ENCODE peak calls at places on chromosomes 5 and 9, in seven cellular contexts. R, U, N, W, X, F and D are unnamed samples.

GRCh38 chr5:112228672-112229071 is 190.4 kb downstream of the EPB41L4A start:
- DNase-seq in R (peak; percentile 65), U (peak; percentile 92), N (peak; percentile 78), W (no peak), X (peak; percentile 37), F (peak; percentile 60), D (peak; percentile 74)

GRCh38 chr5:93575466-93575865 is 5.6 kb downstream of the NR2F1-AS1 start:
- DNase-seq in R (no peak), U (no peak), N (no peak), W (no peak), X (no peak), F (no peak), D (no peak)

GRCh38 chr5:100502684-100503083 is 32.5 kb upstream of the FAM174A start:
- DNase-seq in R (no peak), U (no peak), N (no peak), W (no peak), X (no peak), F (no peak), D (no peak)

GRCh38 chr5:89929173-89929572 is 480.4 kb downstream of the CETN3 start:
- DNase-seq in R (no peak), U (no peak), N (no peak), W (no peak), X (no peak), F (no peak), D (no peak)

GRCh38 chr5:61354199-61354598 is 22.1 kb downstream of the ZSWIM6 start:
- DNase-seq in R (no peak), U (no peak), N (no peak), W (no peak), X (no peak), F (no peak), D (no peak)

GRCh38 chr9:134707731-134708671 is 66.4 kb downstream of the COL5A1 start:
- DNase-seq in R (no peak), U (no peak), N (no peak), W (no peak), X (no peak), F (no peak), D (no peak)

GRCh38 chr5:125575561-125576504 is 829.4 kb upstream of the ZNF608 start:
- DNase-seq in R (peak; percentile 52), U (no peak), N (peak; percentile 49), W (no peak), X (no peak), F (no peak), D (no peak)

GRCh38 chr5:15525679-15526275 is 25.8 kb downstream of the FBXL7 start:
- DNase-seq in R (no peak), U (no peak), N (no peak), W (no peak), X (peak; percentile 22), F (no peak), D (no peak)

GRCh38 chr9:37921168-37921510 is 17.2 kb upstream of the SLC25A51 start:
- DNase-seq in R (no peak), U (no peak), N (no peak), W (no peak), X (no peak), F (no peak), D (no peak)

GRCh38 chr9:94213513-94214124 is 45.5 kb upstream of the ZNF169 start:
- DNase-seq in R (peak; percentile 81), U (peak; percentile 72), N (peak; percentile 56), W (peak; percentile 60), X (peak; percentile 88), F (peak; percentile 72), D (peak; percentile 90)

GRCh38 chr5:2134543-2135299 is 252.0 kb upstream of the IRX4 start:
- DNase-seq in R (no peak), U (no peak), N (no peak), W (no peak), X (no peak), F (no peak), D (no peak)

GRCh38 chr9:97365634-97366033 is 46.3 kb upstream of the TDRD7 start:
- DNase-seq in R (no peak), U (no peak), N (no peak), W (no peak), X (no peak), F (no peak), D (no peak)

GRCh38 chr9:121636411-121636865 is 15.0 kb upstream of the DAB2IP start:
- DNase-seq in R (no peak), U (peak; percentile 62), N (peak; percentile 36), W (no peak), X (peak; percentile 72), F (no peak), D (peak; percentile 55)

GRCh38 chr9:114156658-114157421 is 1.5 kb downstream of the COL27A1 start:
- DNase-seq in R (no peak), U (peak; percentile 84), N (peak; percentile 88), W (no peak), X (peak; percentile 68), F (peak; percentile 79), D (peak; percentile 85)

GRCh38 chr5:61148516-61148915 is 13.8 kb downstream of the SMIM15 start:
- DNase-seq in R (no peak), U (no peak), N (no peak), W (no peak), X (no peak), F (no peak), D (no peak)

GRCh38 chr9:74032421-74032820 is 464.7 kb upstream of the RORB start:
- DNase-seq in R (no peak), U (no peak), N (no peak), W (no peak), X (no peak), F (no peak), D (no peak)

GRCh38 chr9:123362856-123363255 is 6.9 kb downstream of the CRB2 start:
- DNase-seq in R (no peak), U (no peak), N (no peak), W (no peak), X (no peak), F (no peak), D (no peak)

GRCh38 chr5:141604318-141604717 is 14.5 kb downstream of the DIAPH1 start:
- DNase-seq in R (no peak), U (peak; percentile 62), N (peak; percentile 90), W (no peak), X (peak; percentile 93), F (no peak), D (peak; percentile 89)

GRCh38 chr9:120436937-120437592 is 142.9 kb downstream of the CDK5RAP2 start:
- DNase-seq in R (no peak), U (peak; percentile 78), N (no peak), W (no peak), X (no peak), F (no peak), D (no peak)

GRCh38 chr5:17243287-17244063 is 26.0 kb downstream of the BASP1 start:
- DNase-seq in R (no peak), U (no peak), N (no peak), W (no peak), X (no peak), F (no peak), D (no peak)

GRCh38 chr9:123642291-123643278 is 286.6 kb downstream of the CRB2 start:
- DNase-seq in R (peak; percentile 83), U (no peak), N (peak; percentile 18), W (no peak), X (no peak), F (no peak), D (no peak)

GRCh38 chr5:149172261-149172660 is 31.0 kb downstream of the ABLIM3 start:
- DNase-seq in R (no peak), U (no peak), N (peak; percentile 94), W (peak; percentile 29), X (peak; percentile 88), F (no peak), D (peak; percentile 77)

GRCh38 chr9:130334915-130335314 is 69.4 kb downstream of the HMCN2 start:
- DNase-seq in R (no peak), U (no peak), N (no peak), W (no peak), X (no peak), F (no peak), D (no peak)

GRCh38 chr5:170430256-170430655 is 41.1 kb upstream of the KCNMB1 start:
- DNase-seq in R (no peak), U (no peak), N (no peak), W (no peak), X (no peak), F (no peak), D (no peak)

GRCh38 chr5:175675873-175676272 is 18.0 kb downstream of the HRH2 start:
- DNase-seq in R (no peak), U (no peak), N (no peak), W (no peak), X (no peak), F (no peak), D (no peak)

GRCh38 chr9:135224286-135224871 is 136.9 kb downstream of the OLFM1 start:
- DNase-seq in R (no peak), U (peak; percentile 26), N (no peak), W (no peak), X (no peak), F (no peak), D (no peak)

GRCh38 chr9:90517103-90517502 is 125.5 kb downstream of the DIRAS2 start:
- DNase-seq in R (no peak), U (no peak), N (no peak), W (no peak), X (no peak), F (no peak), D (no peak)

GRCh38 chr9:137294684-137295312 is 7.3 kb downstream of the NRARP start:
- DNase-seq in R (no peak), U (no peak), N (peak; percentile 38), W (no peak), X (peak; percentile 60), F (no peak), D (no peak)

GRCh38 chr5:140251527-140251973 is 51.4 kb downstream of the PFDN1 start:
- DNase-seq in R (no peak), U (peak; percentile 75), N (peak; percentile 97), W (peak; percentile 59), X (peak; percentile 89), F (no peak), D (peak; percentile 75)

GRCh38 chr9:33452828-33453271 is 5.5 kb upstream of the AQP3 start:
- DNase-seq in R (no peak), U (peak; percentile 61), N (peak; percentile 81), W (peak; percentile 57), X (peak; percentile 79), F (peak; percentile 59), D (peak; percentile 82)

GRCh38 chr5:172496671-172497371 is 42.5 kb upstream of the SH3PXD2B start:
- DNase-seq in R (no peak), U (peak; percentile 66), N (peak; percentile 74), W (no peak), X (peak; percentile 72), F (peak; percentile 35), D (peak; percentile 61)

GRCh38 chr9:117703538-117703937 is 665 bp upstream of the TLR4 start:
- DNase-seq in R (no peak), U (no peak), N (no peak), W (no peak), X (no peak), F (no peak), D (no peak)